ENCODE peak calls at places on chromosomes 7 and 10, in six cellular contexts. One of them, this sample, is unnamed. For H3K36me3, the result is how much of the 10 kb centered on the place peaks cover.

GRCh38 chr10:7529638-7530037 is 118.8 kb upstream of the SFMBT2 start:
- DNase-seq in neuronal stem cell: no peak
- DNase-seq in mesenchymal stem cell: peak
- DNase-seq in hepatocyte: peak
- DNase-seq in fibroblast of lung: no peak
- DNase-seq in neural progenitor cell: peak
- DNase-seq in this sample: peak

GRCh38 chr7:150978136-150978789 is at the start of gene KCNH2:
- DNase-seq in mesenchymal stem cell: no peak
- DNase-seq in fibroblast of lung: no peak
- DNase-seq in neural progenitor cell: peak
- DNase-seq in hepatocyte: peak
- DNase-seq in neuronal stem cell: peak
- DNase-seq in this sample: no peak

GRCh38 chr10:131248376-131249165 is 63.0 kb downstream of the TCERG1L start:
- DNase-seq in neuronal stem cell: no peak
- DNase-seq in fibroblast of lung: no peak
- DNase-seq in mesenchymal stem cell: no peak
- DNase-seq in hepatocyte: no peak
- DNase-seq in neural progenitor cell: no peak
- DNase-seq in this sample: no peak

GRCh38 chr10:121378402-121378801 is 219.8 kb downstream of the FGFR2 start:
- DNase-seq in neuronal stem cell: no peak
- DNase-seq in hepatocyte: no peak
- DNase-seq in neural progenitor cell: no peak
- DNase-seq in fibroblast of lung: no peak
- DNase-seq in mesenchymal stem cell: no peak
- DNase-seq in this sample: no peak

GRCh38 chr7:87001214-87001613 is 58.2 kb downstream of the ELAPOR2 start:
- DNase-seq in neuronal stem cell: no peak
- DNase-seq in fibroblast of lung: peak
- DNase-seq in mesenchymal stem cell: peak
- DNase-seq in neural progenitor cell: no peak
- DNase-seq in hepatocyte: peak
- DNase-seq in this sample: peak

GRCh38 chr10:98150544-98150943 is 16.1 kb downstream of the R3HCC1L start:
- DNase-seq in hepatocyte: no peak
- DNase-seq in neuronal stem cell: no peak
- DNase-seq in neural progenitor cell: no peak
- DNase-seq in fibroblast of lung: peak
- DNase-seq in mesenchymal stem cell: peak
- DNase-seq in this sample: no peak

GRCh38 chr7:13920053-13920697 is 69.3 kb downstream of the ETV1 start:
- DNase-seq in hepatocyte: peak
- DNase-seq in neural progenitor cell: peak
- DNase-seq in fibroblast of lung: peak
- DNase-seq in mesenchymal stem cell: peak
- DNase-seq in neuronal stem cell: peak
- DNase-seq in this sample: peak

GRCh38 chr10:62155054-62155453 is 113.6 kb downstream of the RTKN2 start:
- DNase-seq in neuronal stem cell: no peak
- DNase-seq in neural progenitor cell: no peak
- DNase-seq in mesenchymal stem cell: no peak
- DNase-seq in fibroblast of lung: no peak
- DNase-seq in hepatocyte: no peak
- DNase-seq in this sample: no peak

GRCh38 chr7:30528779-30529178 is 24.1 kb upstream of the GGCT start:
- DNase-seq in mesenchymal stem cell: no peak
- DNase-seq in neuronal stem cell: no peak
- DNase-seq in hepatocyte: no peak
- DNase-seq in neural progenitor cell: no peak
- DNase-seq in fibroblast of lung: no peak
- DNase-seq in this sample: no peak

GRCh38 chr10:77898323-77899079 is 28.1 kb downstream of the DLG5 start:
- DNase-seq in neuronal stem cell: no peak
- DNase-seq in mesenchymal stem cell: no peak
- DNase-seq in neural progenitor cell: peak
- DNase-seq in hepatocyte: no peak
- DNase-seq in fibroblast of lung: no peak
- DNase-seq in this sample: no peak

GRCh38 chr7:73770002-73770859 is at the start of gene CLDN3:
- DNase-seq in neuronal stem cell: peak
- DNase-seq in hepatocyte: peak
- DNase-seq in neural progenitor cell: peak
- DNase-seq in fibroblast of lung: no peak
- DNase-seq in mesenchymal stem cell: no peak
- DNase-seq in this sample: peak

GRCh38 chr7:49030221-49030620 is 105.9 kb downstream of the CDC14C start:
- DNase-seq in hepatocyte: no peak
- DNase-seq in fibroblast of lung: no peak
- DNase-seq in neural progenitor cell: no peak
- DNase-seq in neuronal stem cell: no peak
- DNase-seq in mesenchymal stem cell: no peak
- DNase-seq in this sample: no peak

GRCh38 chr10:129955591-129956284 is 8.3 kb downstream of the EBF3 start:
- DNase-seq in fibroblast of lung: no peak
- DNase-seq in neural progenitor cell: peak
- DNase-seq in mesenchymal stem cell: no peak
- DNase-seq in neuronal stem cell: peak
- DNase-seq in hepatocyte: peak
- DNase-seq in this sample: no peak

GRCh38 chr7:154503962-154504550 is 451.9 kb downstream of the DPP6 start:
- DNase-seq in mesenchymal stem cell: peak
- DNase-seq in neural progenitor cell: peak
- DNase-seq in fibroblast of lung: peak
- DNase-seq in hepatocyte: peak
- DNase-seq in neuronal stem cell: peak
- DNase-seq in this sample: peak

GRCh38 chr10:73864229-73864628 is 10.1 kb downstream of the CAMK2G start:
- DNase-seq in hepatocyte: no peak
- DNase-seq in neural progenitor cell: no peak
- DNase-seq in mesenchymal stem cell: no peak
- DNase-seq in neuronal stem cell: no peak
- DNase-seq in fibroblast of lung: no peak
- DNase-seq in this sample: no peak

GRCh38 chr10:73865107-73865458 is 9.3 kb downstream of the CAMK2G start:
- DNase-seq in neural progenitor cell: no peak
- DNase-seq in mesenchymal stem cell: no peak
- DNase-seq in neuronal stem cell: no peak
- DNase-seq in hepatocyte: no peak
- DNase-seq in fibroblast of lung: no peak
- DNase-seq in this sample: no peak

GRCh38 chr10:73865459-73866442 is 8.6 kb downstream of the CAMK2G start:
- DNase-seq in neural progenitor cell: no peak
- DNase-seq in fibroblast of lung: no peak
- DNase-seq in hepatocyte: no peak
- DNase-seq in mesenchymal stem cell: no peak
- DNase-seq in neuronal stem cell: no peak
- DNase-seq in this sample: no peak

GRCh38 chr10:73862011-73862410 is 12.3 kb downstream of the CAMK2G start:
- DNase-seq in hepatocyte: no peak
- DNase-seq in mesenchymal stem cell: no peak
- DNase-seq in neuronal stem cell: no peak
- DNase-seq in fibroblast of lung: no peak
- DNase-seq in neural progenitor cell: no peak
- DNase-seq in this sample: no peak

GRCh38 chr10:73863039-73863817 is 11.1 kb downstream of the CAMK2G start:
- DNase-seq in hepatocyte: no peak
- DNase-seq in neural progenitor cell: peak
- DNase-seq in fibroblast of lung: no peak
- DNase-seq in neuronal stem cell: no peak
- DNase-seq in mesenchymal stem cell: no peak
- DNase-seq in this sample: no peak
- H3K36me3 ChIP-seq in hepatocyte: under half
- H3K36me3 ChIP-seq in neural progenitor cell: under half
- H3K36me3 ChIP-seq in fibroblast of lung: under half
- H3K36me3 ChIP-seq in neuronal stem cell: under half
- H3K36me3 ChIP-seq in mesenchymal stem cell: half or more
- H3K36me3 ChIP-seq in this sample: under half

DNA sequence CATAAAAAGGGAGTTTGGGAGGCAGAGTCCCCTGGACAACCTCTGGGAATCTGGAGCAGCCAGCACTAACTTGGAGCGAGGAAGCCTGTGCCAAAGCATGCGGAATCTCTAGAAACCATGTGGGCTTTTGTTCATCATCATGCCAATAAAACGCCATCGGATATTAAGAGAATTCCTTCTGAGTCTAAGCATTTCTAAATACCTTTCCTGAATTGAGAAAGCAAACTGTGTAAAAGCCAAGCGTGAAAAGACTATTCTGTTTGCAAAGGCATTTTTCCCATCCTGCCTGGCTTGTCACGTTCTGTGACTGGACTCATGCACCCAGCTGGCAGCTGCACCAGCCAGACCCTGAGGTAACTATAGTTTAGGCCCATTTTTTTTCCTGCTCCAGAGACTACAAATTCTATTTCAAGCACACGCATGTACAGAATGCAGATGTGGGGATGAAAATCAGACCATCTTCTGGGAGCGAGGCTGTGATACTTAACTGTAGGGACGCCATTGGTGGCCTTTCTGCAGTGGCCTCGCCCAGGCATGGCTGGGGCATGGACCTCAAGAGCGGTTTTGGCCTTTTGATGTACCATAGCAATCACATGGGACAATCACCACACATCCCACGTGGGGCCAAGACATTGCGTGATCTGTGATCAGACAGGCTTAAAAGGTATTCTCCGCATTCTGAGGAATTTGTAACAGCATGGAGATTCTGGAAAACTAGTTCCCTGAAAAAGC is 218.9 kb downstream of the KIAA1217 start:
- DNase-seq in hepatocyte: no peak
- DNase-seq in fibroblast of lung: no peak
- DNase-seq in neural progenitor cell: no peak
- DNase-seq in neuronal stem cell: no peak
- DNase-seq in mesenchymal stem cell: no peak
- DNase-seq in this sample: peak
- H2AFZ ChIP-seq in hepatocyte: no peak
- H2AFZ ChIP-seq in fibroblast of lung: no peak
- H2AFZ ChIP-seq in neural progenitor cell: no peak
- H2AFZ ChIP-seq in neuronal stem cell: no peak
- H2AFZ ChIP-seq in mesenchymal stem cell: no peak
- H2AFZ ChIP-seq in this sample: no peak

GRCh38 chr7:55189447-55189760 is 170.6 kb downstream of the EGFR start:
- DNase-seq in fibroblast of lung: peak
- DNase-seq in mesenchymal stem cell: no peak
- DNase-seq in neural progenitor cell: no peak
- DNase-seq in neuronal stem cell: no peak
- DNase-seq in hepatocyte: peak
- DNase-seq in this sample: no peak
- H3K36me3 ChIP-seq in fibroblast of lung: under half
- H3K36me3 ChIP-seq in mesenchymal stem cell: half or more
- H3K36me3 ChIP-seq in neural progenitor cell: under half
- H3K36me3 ChIP-seq in neuronal stem cell: under half
- H3K36me3 ChIP-seq in hepatocyte: under half
- H3K36me3 ChIP-seq in this sample: under half

DNA sequence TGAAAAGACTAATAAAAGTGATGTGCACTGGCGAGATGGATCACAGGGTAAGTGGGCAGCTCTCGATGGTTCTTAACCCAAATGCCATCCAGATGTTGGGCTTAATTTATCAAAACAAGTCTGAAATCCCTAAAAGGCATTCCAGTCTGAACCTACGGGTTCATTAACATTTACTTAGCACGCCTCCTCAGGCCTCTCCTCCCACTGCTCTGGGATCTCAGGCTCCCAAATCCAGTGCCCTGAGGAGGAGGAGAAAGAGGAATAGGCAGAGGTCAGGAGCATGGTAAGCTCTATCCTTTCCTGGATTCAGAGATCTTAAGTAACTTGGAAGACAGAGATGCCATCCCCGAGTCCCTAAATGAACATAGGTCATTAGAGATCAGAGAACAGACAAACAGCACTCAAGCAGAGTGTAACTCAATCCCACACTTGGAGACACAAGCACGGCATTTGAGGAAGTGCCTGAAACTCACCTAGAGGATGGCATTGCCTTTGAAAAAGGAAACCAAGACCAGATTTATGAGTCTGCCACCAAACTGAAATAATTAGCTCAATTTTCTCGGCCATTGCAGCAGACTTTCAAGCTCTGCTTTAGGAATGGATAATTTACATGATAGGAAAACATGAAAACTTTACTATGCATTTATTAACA is 140.9 kb downstream of the CXCL12 start:
- DNase-seq in fibroblast of lung: no peak
- DNase-seq in neuronal stem cell: no peak
- DNase-seq in hepatocyte: no peak
- DNase-seq in mesenchymal stem cell: no peak
- DNase-seq in neural progenitor cell: no peak
- DNase-seq in this sample: no peak
- H2AFZ ChIP-seq in fibroblast of lung: no peak
- H2AFZ ChIP-seq in neuronal stem cell: no peak
- H2AFZ ChIP-seq in hepatocyte: no peak
- H2AFZ ChIP-seq in mesenchymal stem cell: no peak
- H2AFZ ChIP-seq in neural progenitor cell: no peak
- H2AFZ ChIP-seq in this sample: no peak